ENCODE peak calls at places on chromosomes 11 and 22, in ten cellular contexts. C is kidney glomerular epithelial cell; G is NCI-H1092; P is adrenal gland; M is NCI-H1436; A is activated CD8-positive, alpha-beta T cell treated with anti-CD3 and anti-CD28 coated beads, Interleukin-2, amount 10 ng/mL, durations not matched to agents 7 days and 5 days; Q is HCEC 1CT; R is H7; E is AG10803; X is activated T-cell treated with anti-CD3 and anti-CD28 coated beads for 1 hour. S is an unnamed sample.

GRCh38 chr11:114291381-114291780 is 4.8 kb upstream of the NNMT start:
- DNase-seq in P (no peak), G (no peak), Q (peak), A (no peak), C (no peak), R (no peak), X (no peak), M (no peak), E (peak), S (no peak)

GRCh38 chr22:47813661-47814060 is 1051.2 kb downstream of the TBC1D22A start:
- DNase-seq in M (no peak), A (no peak), X (no peak), P (no peak), R (no peak), E (no peak), G (no peak), Q (no peak), C (no peak), S (no peak)

GRCh38 chr22:30249049-30250038 is 2.8 kb upstream of the LIF start:
- DNase-seq in E (no peak), R (peak), A (no peak), X (no peak), P (no peak), C (no peak), M (no peak), G (no peak), Q (no peak), S (no peak)

GRCh38 chr22:43792905-43793304 is 19.2 kb downstream of the EFCAB6 start:
- DNase-seq in R (no peak), A (no peak), C (no peak), P (no peak), M (no peak), G (no peak), E (no peak), Q (no peak), X (no peak), S (no peak)

GRCh38 chr11:27839226-27839913 is 139.1 kb upstream of the BDNF start:
- DNase-seq in M (no peak), P (no peak), A (no peak), Q (peak), E (peak), C (peak), G (no peak), X (no peak), R (no peak), S (peak)

GRCh38 chr11:73350908-73351636 is 25.1 kb upstream of the RELT start:
- DNase-seq in M (peak), C (peak), P (peak), X (peak), R (peak), E (peak), A (peak), G (peak), Q (peak), S (peak)

GRCh38 chr11:3786781-3787428 is 10.4 kb downstream of the NUP98 start:
- DNase-seq in P (no peak), R (no peak), E (peak), G (no peak), X (no peak), Q (no peak), C (no peak), A (no peak), M (no peak), S (peak)

GRCh38 chr11:10722307-10722706 is 28.7 kb upstream of the CTR9 start:
- DNase-seq in C (no peak), P (no peak), M (no peak), G (no peak), Q (no peak), A (no peak), R (no peak), E (no peak), X (no peak), S (no peak)

GRCh38 chr22:30400159-30400558 is 3.3 kb downstream of the SEC14L2 start:
- DNase-seq in R (peak), C (no peak), E (no peak), P (no peak), X (no peak), Q (no peak), A (no peak), G (no peak), M (no peak), S (no peak)

GRCh38 chr11:121323208-121323607 is 30.6 kb downstream of the SC5D start:
- DNase-seq in X (no peak), G (peak), P (no peak), E (no peak), C (no peak), A (no peak), R (peak), M (no peak), Q (no peak), S (no peak)

GRCh38 chr11:64507832-64508375 is 83.1 kb upstream of the SLC22A12 start:
- DNase-seq in G (no peak), X (no peak), Q (no peak), C (no peak), A (no peak), M (no peak), P (no peak), R (no peak), E (no peak), S (no peak)

GRCh38 chr11:86740628-86741488 is 59.5 kb upstream of the PRSS23 start:
- DNase-seq in R (peak), M (no peak), E (peak), C (peak), X (no peak), G (no peak), P (peak), A (no peak), Q (peak), S (peak)

GRCh38 chr11:104531075-104531474 is 367.1 kb upstream of the PDGFD start:
- DNase-seq in M (no peak), P (no peak), X (no peak), G (no peak), Q (peak), A (peak), E (no peak), C (no peak), R (peak), S (no peak)

GRCh38 chr22:22893077-22893805 is 5.6 kb downstream of the IGLL5 start:
- DNase-seq in A (no peak), G (no peak), Q (no peak), E (no peak), M (no peak), R (peak), P (no peak), C (no peak), X (no peak), S (no peak)

GRCh38 chr11:119092880-119093665 is 8.4 kb downstream of the HMBS start:
- DNase-seq in R (no peak), G (no peak), C (no peak), M (no peak), Q (no peak), E (peak), X (no peak), A (no peak), P (no peak), S (no peak)

GRCh38 chr11:126175261-126175885 is 36.1 kb downstream of the RPUSD4 start:
- DNase-seq in M (no peak), E (peak), Q (no peak), P (peak), A (no peak), R (no peak), G (no peak), X (no peak), C (no peak), S (no peak)

GRCh38 chr11:110152199-110152598 is 59.0 kb downstream of the ZC3H12C start:
- DNase-seq in P (no peak), C (no peak), A (no peak), E (no peak), X (no peak), R (no peak), M (no peak), Q (no peak), G (no peak), S (no peak)

GRCh38 chr11:61659413-61660196 is 20.6 kb upstream of the DAGLA start:
- DNase-seq in M (no peak), R (no peak), G (no peak), C (no peak), P (no peak), X (no peak), Q (no peak), E (no peak), A (no peak), S (no peak)

GRCh38 chr11:69135420-69136363 is 20.0 kb upstream of the SMIM38 start:
- DNase-seq in P (no peak), R (no peak), Q (no peak), G (no peak), A (no peak), X (no peak), M (no peak), E (no peak), C (peak), S (no peak)

GRCh38 chr11:73229321-73230275 is 11.5 kb downstream of the P2RY2 start:
- DNase-seq in R (peak), A (no peak), Q (no peak), P (no peak), C (no peak), M (no peak), E (no peak), X (no peak), G (no peak), S (no peak)

GRCh38 chr11:74466916-74467885 is at the start of gene KCNE3:
- DNase-seq in C (peak), R (peak), A (no peak), E (peak), Q (no peak), P (peak), M (no peak), G (no peak), X (no peak), S (no peak)

GRCh38 chr11:117849781-117850414 is 25.4 kb upstream of the FXYD2 start:
- DNase-seq in M (no peak), G (no peak), P (no peak), C (no peak), X (no peak), E (no peak), Q (no peak), R (no peak), A (peak), S (no peak)

GRCh38 chr11:3949132-3949531 is 93.7 kb downstream of the STIM1 start:
- DNase-seq in R (no peak), E (no peak), Q (no peak), A (peak), G (no peak), C (no peak), X (no peak), P (no peak), M (no peak), S (no peak)

GRCh38 chr11:91261513-91261912 is 963.1 kb upstream of the FAT3 start:
- DNase-seq in G (no peak), R (peak), C (no peak), E (no peak), A (no peak), M (no peak), X (no peak), P (no peak), Q (no peak), S (no peak)

GRCh38 chr11:68959465-68960298 is 21.1 kb downstream of the MRGPRD start:
- DNase-seq in R (peak), Q (no peak), X (no peak), E (no peak), G (no peak), C (no peak), P (no peak), A (no peak), M (no peak), S (no peak)

GRCh38 chr11:43517518-43517917 is 158.8 kb downstream of the TTC17 start:
- DNase-seq in X (no peak), C (no peak), P (no peak), E (peak), M (no peak), Q (peak), A (no peak), G (no peak), R (no peak), S (peak)

GRCh38 chr11:67053896-67054850 is 2.5 kb upstream of the RHOD start:
- DNase-seq in A (peak), X (no peak), Q (peak), G (peak), P (peak), C (peak), E (peak), M (peak), R (peak), S (peak)

GRCh38 chr22:39219071-39220050 is 25.4 kb downstream of the PDGFB start:
- DNase-seq in M (peak), P (no peak), R (peak), G (no peak), C (no peak), Q (no peak), X (no peak), E (no peak), A (no peak), S (no peak)

GRCh38 chr11:46120361-46120710 is 918 bp downstream of the PHF21A start:
- DNase-seq in Q (no peak), M (no peak), X (no peak), A (peak), G (peak), R (peak), P (peak), E (no peak), C (no peak), S (no peak)

GRCh38 chr11:58832246-58832645 is 12.3 kb downstream of the GLYATL2 start:
- DNase-seq in M (no peak), C (no peak), P (no peak), E (no peak), R (no peak), X (no peak), A (no peak), Q (peak), G (no peak), S (no peak)

GRCh38 chr22:48106715-48107259 is 1344.3 kb downstream of the TBC1D22A start:
- DNase-seq in X (no peak), R (no peak), A (no peak), E (no peak), P (no peak), G (no peak), M (no peak), Q (no peak), C (no peak), S (no peak)

GRCh38 chr11:62851807-62852522 is 12.6 kb upstream of the WDR74 start:
- DNase-seq in G (no peak), P (no peak), E (no peak), R (no peak), A (no peak), M (no peak), Q (no peak), C (no peak), X (no peak), S (no peak)

GRCh38 chr22:35568751-35569725 is 28.4 kb downstream of the RASD2 start:
- DNase-seq in E (peak), A (no peak), Q (peak), P (peak), M (no peak), C (no peak), G (no peak), X (no peak), R (no peak), S (peak)

GRCh38 chr22:44802071-44802700 is 49.8 kb downstream of the ARHGAP8 start:
- DNase-seq in C (no peak), Q (no peak), X (no peak), G (no peak), P (no peak), R (no peak), M (no peak), E (no peak), A (no peak), S (no peak)

GRCh38 chr11:2515401-2516275 is 70.8 kb downstream of the KCNQ1 start:
- DNase-seq in M (no peak), G (no peak), Q (no peak), C (no peak), A (no peak), X (no peak), P (peak), E (no peak), R (peak), S (no peak)

GRCh38 chr11:108115495-108116140 is 5.7 kb upstream of the ACAT1 start:
- DNase-seq in Q (peak), P (peak), A (no peak), X (no peak), E (peak), C (peak), G (peak), R (peak), M (peak), S (peak)

GRCh38 chr11:8263769-8264410 is at the start of gene LMO1:
- DNase-seq in G (peak), R (peak), X (peak), P (peak), A (peak), C (peak), M (peak), E (peak), Q (peak), S (peak)

S was measured in HFFc6.